ENCODE peak calls at places on chromosomes 2 and 18, in five cellular contexts. M is AG09309, U is NCI-H1092 treated with DMSO at 0.1 percent for 48 hours, S is pancreas, D is HFFc6. Z is an unnamed sample.

GRCh38 chr18:79496978-79497637 is 101.4 kb downstream of the NFATC1 start:
- DNase-seq in U (peak), S (peak), D (no peak), M (no peak), Z (peak)

GRCh38 chr2:201972621-201973255 is 60.9 kb upstream of the FZD7 start:
- DNase-seq in M (no peak), D (no peak), S (no peak), U (no peak), Z (no peak)

GRCh38 chr2:230700447-230700846 is 12.2 kb upstream of the CAB39 start:
- DNase-seq in D (no peak), M (no peak), S (no peak), U (no peak), Z (no peak)

GRCh38 chr2:90221300-90221651 is 1529.8 kb downstream of the RPIA start:
- DNase-seq in D (no peak), S (no peak), U (no peak), M (no peak), Z (no peak)

GRCh38 chr2:182866461-182867369 is at the start of gene FRZB:
- DNase-seq in D (peak), S (peak), M (no peak), U (peak), Z (peak)

GRCh38 chr2:20707601-20708000 is 40.7 kb downstream of the GDF7 start:
- DNase-seq in S (no peak), D (no peak), U (no peak), M (no peak), Z (no peak)

GRCh38 chr2:120874401-120874821 is 138.7 kb downstream of the GLI2 start:
- DNase-seq in M (no peak), D (no peak), S (peak), U (no peak), Z (no peak)

GRCh38 chr18:47510831-47511230 is 259.4 kb upstream of the SKOR2 start:
- DNase-seq in S (no peak), M (no peak), U (no peak), D (no peak), Z (no peak)

GRCh38 chr2:130729311-130730299 is 735 bp downstream of the GPR148 start:
- DNase-seq in U (peak), S (no peak), D (no peak), M (no peak), Z (no peak)

GRCh38 chr2:112962308-112963175 is 15.3 kb upstream of the IL36G start:
- DNase-seq in U (no peak), D (no peak), S (no peak), M (no peak), Z (no peak)

GRCh38 chr2:199659207-199659606 is 191.8 kb downstream of the FTCDNL1 start:
- DNase-seq in S (peak), M (no peak), U (no peak), D (no peak), Z (no peak)

GRCh38 chr18:76480913-76481312 is 14.1 kb downstream of the ZNF516 start:
- DNase-seq in M (no peak), U (no peak), D (no peak), S (no peak), Z (no peak)

GRCh38 chr2:29196792-29197788 is 81.9 kb downstream of the CLIP4 start:
- DNase-seq in M (no peak), S (peak), U (peak), D (peak), Z (peak)

GRCh38 chr2:170973492-170974303 is 44.6 kb downstream of the GORASP2 start:
- DNase-seq in U (peak), D (peak), M (peak), S (peak), Z (peak)

GRCh38 chr2:160336091-160336490 is 136.0 kb upstream of the ITGB6 start:
- DNase-seq in U (no peak), M (no peak), D (no peak), S (no peak), Z (no peak)

GRCh38 chr2:201059961-201060525 is 11.4 kb downstream of the HYCC2 start:
- DNase-seq in M (no peak), D (no peak), U (no peak), S (no peak), Z (no peak)

GRCh38 chr2:107932483-107932882 is 53.8 kb upstream of the SLC5A7 start:
- DNase-seq in M (no peak), S (no peak), D (no peak), U (no peak), Z (no peak)

GRCh38 chr2:55235724-55236538 is 3.4 kb downstream of the RPS27A start:
- DNase-seq in U (no peak), M (no peak), S (no peak), D (no peak), Z (no peak)

GRCh38 chr2:171554991-171555615 is 32.8 kb downstream of the CYBRD1 start:
- DNase-seq in M (no peak), D (no peak), U (no peak), S (no peak), Z (no peak)

GRCh38 chr18:7600528-7601248 is 33.6 kb downstream of the PTPRM start:
- DNase-seq in D (no peak), S (no peak), M (no peak), U (no peak), Z (no peak)

GRCh38 chr2:66840321-66841014 is 405.5 kb downstream of the MEIS1 start:
- DNase-seq in S (no peak), M (peak), D (peak), U (no peak), Z (no peak)

GRCh38 chr18:5868218-5868904 is 27.0 kb downstream of the TMEM200C start:
- DNase-seq in U (peak), M (peak), D (peak), S (peak), Z (peak)

GRCh38 chr2:28429636-28430376 is 37.1 kb downstream of the FOSL2 start:
- DNase-seq in U (no peak), S (no peak), M (no peak), D (no peak), Z (no peak)

GRCh38 chr2:74292752-74293151 is 50.5 kb downstream of the SLC4A5 start:
- DNase-seq in S (no peak), U (no peak), D (no peak), M (no peak), Z (no peak)

GRCh38 chr2:25920326-25920725 is 42.0 kb upstream of the ASXL2 start:
- DNase-seq in U (no peak), M (peak), D (peak), S (no peak), Z (no peak)

GRCh38 chr2:74860521-74860920 is 26.6 kb downstream of the HK2 start:
- DNase-seq in M (no peak), U (no peak), D (no peak), S (no peak), Z (no peak)

GRCh38 chr2:9249036-9249800 is 42.6 kb downstream of the ASAP2 start:
- DNase-seq in D (peak), S (no peak), M (no peak), U (no peak), Z (no peak)

Z was measured in left colon.